ENCODE peak calls at places on chromosomes 4 and X, in seven cellular contexts. U is transverse colon, F is AG09309, J is adrenal gland, O is MM.1S, E is left lung, B is tibial nerve. L is an unnamed sample.

GRCh38 chr4:84582988-84583870 is at the start of gene CDS1:
- DNase-seq in U (peak; percentile 84), F (no peak), J (peak; percentile 36), O (no peak), E (peak; percentile 91), B (no peak), L (no peak)

GRCh38 chr4:140523857-140524742 is at the start of gene ELMOD2:
- DNase-seq in U (peak; percentile 99), F (peak; percentile 83), J (peak; percentile 99), O (peak; percentile 99), E (peak; percentile 100), B (peak; percentile 95), L (peak; percentile 65)

GRCh38 chr4:52935317-52935716 is 73.2 kb downstream of the RASL11B start:
- DNase-seq in U (no peak), F (no peak), J (no peak), O (no peak), E (no peak), B (no peak), L (no peak)

GRCh38 chr4:57501715-57502114 is 391.5 kb upstream of the IGFBP7 start:
- DNase-seq in U (no peak), F (no peak), J (peak; percentile 23), O (no peak), E (no peak), B (no peak), L (peak; percentile 3)

GRCh38 chrX:150348365-150348764 is 14.8 kb upstream of the MAMLD1 start:
- DNase-seq in U (no peak), F (no peak), J (no peak), O (peak; percentile 62), E (no peak), B (no peak), L (no peak)

GRCh38 chr4:110512901-110513300 is 36.9 kb downstream of the ENPEP start:
- DNase-seq in U (no peak), F (no peak), J (no peak), O (no peak), E (no peak), B (no peak), L (no peak)

GRCh38 chr4:175657571-175657970 is 154.5 kb downstream of the GPM6A start:
- DNase-seq in U (no peak), F (no peak), J (no peak), O (no peak), E (no peak), B (no peak), L (no peak)

GRCh38 chrX:145735036-145735435 is 82.6 kb upstream of the SLITRK2 start:
- DNase-seq in U (no peak), F (no peak), J (no peak), O (no peak), E (no peak), B (no peak), L (no peak)

GRCh38 chr4:41567186-41567585 is 29.2 kb downstream of the LIMCH1 start:
- DNase-seq in U (no peak), F (no peak), J (no peak), O (no peak), E (no peak), B (no peak), L (no peak)

GRCh38 chrX:29466441-29466840 is 748.9 kb upstream of the MAGEB2 start:
- DNase-seq in U (no peak), F (no peak), J (no peak), O (no peak), E (no peak), B (no peak), L (no peak)

GRCh38 chr4:1219553-1219950 is 29.4 kb downstream of the CTBP1 start:
- DNase-seq in U (no peak), F (no peak), J (no peak), O (no peak), E (no peak), B (no peak), L (no peak)

GRCh38 chrX:110944793-110945466 is 149.3 kb upstream of the CHRDL1 start:
- DNase-seq in U (no peak), F (no peak), J (no peak), O (no peak), E (no peak), B (no peak), L (no peak)

GRCh38 chr4:120636120-120636630 is 286.4 kb downstream of the PRDM5 start:
- DNase-seq in U (no peak), F (no peak), J (no peak), O (no peak), E (no peak), B (no peak), L (no peak)

GRCh38 chrX:153526040-153526439 is 8.6 kb downstream of the ATP2B3 start:
- DNase-seq in U (no peak), F (no peak), J (no peak), O (no peak), E (no peak), B (no peak), L (no peak)

GRCh38 chr4:57191523-57192034 is 81.4 kb upstream of the IGFBP7 start:
- DNase-seq in U (peak; percentile 46), F (no peak), J (no peak), O (no peak), E (no peak), B (no peak), L (no peak)

GRCh38 chrX:97787311-97787710 is 903.6 kb downstream of the RPA4 start:
- DNase-seq in U (no peak), F (no peak), J (no peak), O (no peak), E (no peak), B (no peak), L (no peak)

GRCh38 chr4:138609943-138610350 is 367.8 kb upstream of the SLC7A11 start:
- DNase-seq in U (no peak), F (peak; percentile 58), J (peak; percentile 28), O (peak; percentile 30), E (no peak), B (no peak), L (peak; percentile 16)

GRCh38 chrX:71251456-71251973 is 2.4 kb downstream of the ZMYM3 start:
- DNase-seq in U (peak; percentile 11), F (no peak), J (no peak), O (no peak), E (no peak), B (no peak), L (no peak)

GRCh38 chrX:102651242-102651967 is at the start of gene GPRASP1:
- DNase-seq in U (peak; percentile 52), F (no peak), J (peak; percentile 63), O (no peak), E (peak; percentile 79), B (peak; percentile 37), L (no peak)

GRCh38 chr4:106095408-106095807 is 200.1 kb downstream of the NPNT start:
- DNase-seq in U (no peak), F (no peak), J (no peak), O (no peak), E (no peak), B (no peak), L (no peak)

GRCh38 chr4:22607382-22607781 is 85.4 kb upstream of the GBA3 start:
- DNase-seq in U (peak; percentile 56), F (peak; percentile 0), J (peak; percentile 62), O (peak; percentile 30), E (peak; percentile 47), B (no peak), L (no peak)

GRCh38 chr4:98614655-98615054 is 43.8 kb downstream of the TSPAN5 start:
- DNase-seq in U (no peak), F (no peak), J (no peak), O (no peak), E (no peak), B (no peak), L (no peak)

DNA sequence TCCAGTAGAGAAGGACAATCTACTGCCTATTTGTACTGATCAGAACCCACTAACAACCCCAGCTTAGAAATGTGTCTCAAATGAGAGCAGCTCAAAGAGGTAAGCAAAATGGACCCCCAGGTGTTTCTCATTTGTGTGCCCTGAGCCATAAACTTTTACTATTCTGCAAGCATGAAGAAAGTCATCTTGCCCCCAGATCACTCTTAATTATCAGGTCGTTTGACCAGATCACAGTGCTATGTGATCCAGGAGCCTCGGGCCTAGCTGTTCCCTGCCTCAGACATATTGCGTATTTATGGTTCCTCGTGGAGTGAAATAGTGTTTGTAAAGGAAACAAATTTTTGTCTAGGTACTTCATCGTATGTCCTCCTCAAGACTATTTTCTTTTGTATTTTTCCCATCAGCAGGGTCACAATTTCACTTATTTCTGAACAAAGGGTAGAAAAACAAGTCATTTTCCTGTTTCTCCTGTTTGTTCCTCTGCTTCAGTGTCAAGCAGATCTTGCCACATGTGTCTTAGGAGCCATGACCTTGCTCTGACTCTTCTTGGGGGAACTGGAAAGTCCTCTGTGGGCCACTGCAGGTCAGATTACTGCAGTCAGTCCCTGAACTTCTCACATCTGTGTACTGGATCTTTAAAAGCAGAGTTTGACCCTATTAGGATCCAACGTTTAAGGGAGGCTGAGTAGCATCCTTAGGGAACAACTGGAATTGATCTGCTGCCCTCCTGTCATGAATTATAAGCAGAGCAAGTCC is 194.9 kb downstream of the PALLD start:
- DNase-seq in U (no peak), F (no peak), J (no peak), O (no peak), E (no peak), B (no peak), L (no peak)
- H3K4me3 ChIP-seq in U (no peak overlapping the region), F (no peak overlapping the region), J (no peak overlapping the region), O (no peak overlapping the region), E (no peak overlapping the region), B (no peak overlapping the region), L (no peak overlapping the region)

GRCh38 chr4:37976513-37976912 is 16.3 kb downstream of the PTTG2 start:
- DNase-seq in U (no peak), F (no peak), J (no peak), O (no peak), E (no peak), B (no peak), L (no peak)
- H3K4me3 ChIP-seq in U (peak overlapping the region; percentile 67), F (peak overlapping the region; percentile 42), J (peak overlapping the region; percentile 83), O (no peak overlapping the region), E (peak overlapping the region; percentile 37), B (peak overlapping the region; percentile 39), L (peak overlapping the region; percentile 55)

DNA sequence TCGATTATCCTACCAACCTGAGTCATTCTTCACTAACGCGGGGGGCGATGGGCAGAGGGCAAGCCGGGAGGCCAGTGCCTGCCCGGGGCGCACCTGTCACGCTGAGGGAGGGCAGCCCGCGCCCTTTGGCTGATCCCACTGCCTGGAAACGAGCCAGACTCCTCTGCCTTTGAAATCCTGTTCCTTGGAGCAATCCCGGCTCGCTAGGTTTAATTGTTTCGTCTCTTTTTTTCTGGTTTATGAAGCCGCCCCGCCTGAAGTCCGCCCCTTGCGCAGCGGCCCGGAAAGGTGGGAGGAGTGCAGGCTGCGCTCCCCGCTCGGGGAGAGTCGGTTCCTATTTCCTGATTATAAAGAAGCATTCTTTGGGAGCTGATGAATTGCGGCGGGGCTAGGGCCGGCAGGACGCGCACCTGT is 484.2 kb downstream of the BCOR start:
- DNase-seq in U (peak; percentile 51), F (no peak), J (peak; percentile 34), O (no peak), E (no peak), B (no peak), L (no peak)
- H3K4me3 ChIP-seq in U (peak overlapping the region; percentile 35), F (no peak overlapping the region), J (no peak overlapping the region), O (peak overlapping the region; percentile 69), E (no peak overlapping the region), B (peak overlapping the region; percentile 35), L (no peak overlapping the region)

GRCh38 chrX:88612870-88613329 is 134.1 kb upstream of the CPXCR1 start:
- DNase-seq in U (no peak), F (no peak), J (no peak), O (peak; percentile 35), E (no peak), B (no peak), L (no peak)

DNA sequence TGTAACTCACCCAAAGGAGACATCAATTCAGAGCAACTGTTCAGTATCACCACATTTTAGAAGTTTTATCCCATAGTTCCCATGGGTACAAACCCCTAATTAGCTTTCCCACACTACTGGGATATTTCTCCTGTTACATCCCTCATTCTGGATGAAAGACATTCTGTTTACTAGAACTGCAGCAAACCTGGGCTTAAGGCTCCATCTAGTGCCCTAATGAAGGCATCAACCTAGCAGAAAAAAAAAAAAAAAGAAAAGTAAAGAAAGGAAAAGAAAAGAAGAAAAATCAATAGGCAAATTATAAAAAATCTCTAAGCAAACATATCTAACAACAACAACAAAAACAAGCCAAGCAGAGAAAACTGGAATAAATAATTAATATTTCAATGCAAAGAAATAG is 133.7 kb upstream of the CPXCR1 start:
- DNase-seq in U (no peak), F (no peak), J (peak; percentile 21), O (peak; percentile 55), E (no peak), B (no peak), L (no peak)
- H3K4me3 ChIP-seq in U (no peak overlapping the region), F (no peak overlapping the region), J (peak overlapping the region; percentile 28), O (peak overlapping the region; percentile 45), E (no peak overlapping the region), B (no peak overlapping the region), L (no peak overlapping the region)

L was measured in AG04449.